ENCODE peak calls at places on chromosomes 13 and 19, in eight cellular contexts. V is ascending aorta; J is right cardiac atrium; G is mesendoderm; B is mammary epithelial cell; L is CD8-positive, alpha-beta T cell; R is psoas muscle; N is IMR-90. M is an unnamed sample. For H3K4me1, the result is how much of the 10 kb centered on the place peaks cover.

GRCh38 chr19:11125994-11126685 is 29.4 kb downstream of the SPC24 start:
- DNase-seq in V (peak), J (peak), G (peak), B (no peak), L (peak), R (peak), N (peak), M (peak)

GRCh38 chr19:15371119-15371518 is 8.5 kb downstream of the AKAP8 start:
- DNase-seq in V (no peak), J (peak), G (no peak), B (no peak), L (no peak), R (no peak), N (no peak), M (no peak)

GRCh38 chr13:44396963-44397580 is 23.4 kb downstream of the SERP2 start:
- DNase-seq in V (peak), J (peak), G (peak), B (no peak), L (no peak), R (no peak), N (peak), M (no peak)

GRCh38 chr19:35119091-35119490 is 3.5 kb downstream of the FXYD3 start:
- DNase-seq in V (no peak), J (peak), G (no peak), B (no peak), L (no peak), R (no peak), N (no peak), M (no peak)

GRCh38 chr19:28961772-28962500 is 251.0 kb downstream of the UQCRFS1 start:
- DNase-seq in V (no peak), J (no peak), G (no peak), B (no peak), L (no peak), R (no peak), N (peak), M (no peak)

GRCh38 chr13:109881961-109882558 is 95.7 kb upstream of the IRS2 start:
- DNase-seq in V (no peak), J (no peak), G (peak), B (no peak), L (no peak), R (no peak), N (no peak), M (no peak)

GRCh38 chr13:99981115-99982020 is at the start of gene ZIC2:
- DNase-seq in V (peak), J (peak), G (peak), B (peak), L (no peak), R (no peak), N (no peak), M (peak)

GRCh38 chr19:17332677-17333581 is 1.7 kb downstream of the ANO8 start:
- DNase-seq in V (no peak), J (peak), G (peak), B (peak), L (no peak), R (no peak), N (peak), M (peak)

GRCh38 chr13:32272021-32272695 is 43.0 kb downstream of the ZAR1L start:
- DNase-seq in V (no peak), J (no peak), G (no peak), B (no peak), L (no peak), R (no peak), N (no peak), M (no peak)

GRCh38 chr13:40579535-40579934 is 86.9 kb downstream of the FOXO1 start:
- DNase-seq in V (no peak), J (no peak), G (no peak), B (no peak), L (no peak), R (no peak), N (no peak), M (no peak)
- H3K4me1 ChIP-seq in V (under half), J (under half), G (under half), B (under half), L (half or more), R (half or more), N (under half), M (under half)

GRCh38 chr19:13100031-13100588 is 2.5 kb downstream of the LYL1 start:
- DNase-seq in V (peak), J (peak), G (no peak), B (peak), L (peak), R (no peak), N (no peak), M (no peak)
- H3K4me1 ChIP-seq in V (under half), J (under half), G (under half), B (under half), L (half or more), R (under half), N (under half), M (half or more)

GRCh38 chr19:13054605-13055212 is 47.9 kb downstream of the LYL1 start:
- DNase-seq in V (no peak), J (peak), G (no peak), B (no peak), L (no peak), R (no peak), N (no peak), M (no peak)
- H3K4me1 ChIP-seq in V (half or more), J (half or more), G (under half), B (half or more), L (under half), R (half or more), N (half or more), M (half or more)

GRCh38 chr19:40279120-40279551 is 6.0 kb downstream of the AKT2 start:
- DNase-seq in V (no peak), J (peak), G (no peak), B (no peak), L (no peak), R (peak), N (peak), M (no peak)
- H3K4me1 ChIP-seq in V (under half), J (under half), G (under half), B (under half), L (half or more), R (half or more), N (under half), M (half or more)

GRCh38 chr19:43781630-43782310 is 997 bp upstream of the KCNN4 start:
- DNase-seq in V (no peak), J (no peak), G (no peak), B (peak), L (no peak), R (no peak), N (no peak), M (no peak)
- H3K4me1 ChIP-seq in V (under half), J (under half), G (under half), B (half or more), L (half or more), R (under half), N (under half), M (half or more)

DNA sequence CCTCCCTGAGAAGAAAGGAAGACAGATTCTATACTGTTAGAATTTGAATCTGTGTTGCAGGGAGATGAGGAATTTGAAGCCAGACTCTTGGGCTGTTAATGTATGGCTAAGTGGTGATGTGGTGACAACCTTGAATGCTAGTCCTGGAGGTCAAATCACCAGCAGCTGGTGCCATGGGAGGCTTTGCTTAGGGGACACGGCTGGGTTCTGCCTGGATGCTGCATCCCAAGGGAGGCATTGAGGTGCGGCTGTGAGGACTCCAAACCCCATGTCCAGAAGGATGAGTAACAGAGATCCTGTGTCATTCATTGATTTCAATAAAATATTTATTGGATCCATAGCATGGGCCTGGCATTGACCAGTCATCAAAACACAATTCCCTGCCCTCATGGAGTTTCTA is 42.3 kb downstream of the RFX2 start:
- DNase-seq in V (peak), J (no peak), G (no peak), B (no peak), L (no peak), R (no peak), N (no peak), M (peak)
- H3K4me1 ChIP-seq in V (under half), J (under half), G (under half), B (under half), L (under half), R (under half), N (under half), M (half or more)

GRCh38 chr19:38691938-38692457 is 44.5 kb downstream of the ACTN4 start:
- DNase-seq in V (peak), J (peak), G (no peak), B (peak), L (no peak), R (peak), N (peak), M (no peak)

GRCh38 chr19:38690832-38691231 is 43.4 kb downstream of the ACTN4 start:
- DNase-seq in V (no peak), J (no peak), G (no peak), B (no peak), L (no peak), R (no peak), N (no peak), M (no peak)

GRCh38 chr19:38692458-38693379 is 45.3 kb downstream of the ACTN4 start:
- DNase-seq in V (no peak), J (peak), G (no peak), B (no peak), L (no peak), R (no peak), N (no peak), M (no peak)

GRCh38 chr19:38687837-38688378 is 40.5 kb downstream of the ACTN4 start:
- DNase-seq in V (no peak), J (no peak), G (no peak), B (no peak), L (no peak), R (no peak), N (no peak), M (no peak)

GRCh38 chr19:38690146-38690545 is 42.7 kb downstream of the ACTN4 start:
- DNase-seq in V (no peak), J (peak), G (no peak), B (no peak), L (no peak), R (no peak), N (no peak), M (no peak)
- H3K4me1 ChIP-seq in V (under half), J (under half), G (under half), B (half or more), L (under half), R (half or more), N (under half), M (half or more)